ENCODE peak calls at places on chromosome X, in seven cellular contexts. One of them, this sample, is unnamed.
A peak's percentile ranks its signal among the peaks of the same experiment; 100 is the strongest.

GRCh38 chrX:47483310-47484268 is 567 bp upstream of the ZNF41 start:
- DNase-seq in SK-N-SH: peak; percentile 49
- DNase-seq in GM12891: no peak
- DNase-seq in K562: no peak
- DNase-seq in HepG2: peak; percentile 45
- DNase-seq in H1: no peak
- DNase-seq in GM12878: no peak
- DNase-seq in this sample: no peak

GRCh38 chrX:45765726-45766125 is 565.0 kb upstream of the DIPK2B start:
- DNase-seq in GM12891: no peak
- DNase-seq in SK-N-SH: no peak
- DNase-seq in GM12878: no peak
- DNase-seq in H1: no peak
- DNase-seq in HepG2: no peak
- DNase-seq in K562: no peak
- DNase-seq in this sample: no peak

GRCh38 chrX:2318371-2318770 is 182.4 kb downstream of the DHRSX start:
- DNase-seq in K562: no peak
- DNase-seq in HepG2: no peak
- DNase-seq in GM12878: no peak
- DNase-seq in SK-N-SH: no peak
- DNase-seq in GM12891: no peak
- DNase-seq in H1: no peak
- DNase-seq in this sample: no peak

GRCh38 chrX:110992611-110993010 is 103.4 kb upstream of the PAK3 start:
- DNase-seq in GM12878: no peak
- DNase-seq in H1: peak; percentile 21
- DNase-seq in HepG2: peak; percentile 5
- DNase-seq in SK-N-SH: peak; percentile 24
- DNase-seq in K562: peak; percentile 25
- DNase-seq in GM12891: no peak
- DNase-seq in this sample: no peak

GRCh38 chrX:23372220-23372902 is 37.7 kb downstream of the PTCHD1 start:
- DNase-seq in H1: no peak
- DNase-seq in SK-N-SH: no peak
- DNase-seq in HepG2: no peak
- DNase-seq in K562: no peak
- DNase-seq in GM12878: no peak
- DNase-seq in GM12891: no peak
- DNase-seq in this sample: no peak

GRCh38 chrX:96440941-96441340 is 243.7 kb upstream of the DIAPH2 start:
- DNase-seq in HepG2: no peak
- DNase-seq in GM12878: no peak
- DNase-seq in K562: no peak
- DNase-seq in SK-N-SH: no peak
- DNase-seq in H1: no peak
- DNase-seq in GM12891: no peak
- DNase-seq in this sample: no peak

GRCh38 chrX:71143508-71143907 is 1.1 kb upstream of the NLGN3 start:
- DNase-seq in K562: no peak
- DNase-seq in HepG2: no peak
- DNase-seq in GM12891: no peak
- DNase-seq in H1: no peak
- DNase-seq in GM12878: no peak
- DNase-seq in SK-N-SH: no peak
- DNase-seq in this sample: no peak

GRCh38 chrX:78643106-78643505 is 16.0 kb downstream of the RTL3 start:
- DNase-seq in K562: no peak
- DNase-seq in GM12878: no peak
- DNase-seq in HepG2: no peak
- DNase-seq in GM12891: no peak
- DNase-seq in H1: no peak
- DNase-seq in SK-N-SH: no peak
- DNase-seq in this sample: no peak

GRCh38 chrX:48703642-48704481 is 7.3 kb downstream of the SUV39H1 start:
- DNase-seq in GM12878: no peak
- DNase-seq in K562: no peak
- DNase-seq in H1: no peak
- DNase-seq in GM12891: no peak
- DNase-seq in HepG2: no peak
- DNase-seq in SK-N-SH: no peak
- DNase-seq in this sample: no peak

GRCh38 chrX:48520976-48521352 is 644 bp upstream of the EBP start:
- DNase-seq in K562: peak; percentile 44
- DNase-seq in GM12891: no peak
- DNase-seq in HepG2: no peak
- DNase-seq in H1: no peak
- DNase-seq in SK-N-SH: peak; percentile 37
- DNase-seq in GM12878: no peak
- DNase-seq in this sample: no peak

GRCh38 chrX:115898382-115899001 is 272.1 kb upstream of the AGTR2 start:
- DNase-seq in HepG2: peak; percentile 81
- DNase-seq in SK-N-SH: peak; percentile 37
- DNase-seq in GM12891: no peak
- DNase-seq in K562: peak; percentile 12
- DNase-seq in GM12878: no peak
- DNase-seq in H1: no peak
- DNase-seq in this sample: no peak

GRCh38 chrX:10401239-10401638 is 219.1 kb downstream of the MID1 start:
- DNase-seq in SK-N-SH: no peak
- DNase-seq in HepG2: no peak
- DNase-seq in H1: no peak
- DNase-seq in K562: no peak
- DNase-seq in GM12891: no peak
- DNase-seq in GM12878: no peak
- DNase-seq in this sample: no peak

GRCh38 chrX:23908219-23909003 is 605 bp downstream of the CXorf58 start:
- DNase-seq in K562: no peak
- DNase-seq in H1: no peak
- DNase-seq in GM12891: no peak
- DNase-seq in GM12878: no peak
- DNase-seq in SK-N-SH: no peak
- DNase-seq in HepG2: no peak
- DNase-seq in this sample: no peak

GRCh38 chrX:107823456-107823855 is 2.2 kb upstream of the MID2 start:
- DNase-seq in SK-N-SH: no peak
- DNase-seq in H1: no peak
- DNase-seq in HepG2: no peak
- DNase-seq in GM12891: no peak
- DNase-seq in K562: no peak
- DNase-seq in GM12878: no peak
- DNase-seq in this sample: no peak

GRCh38 chrX:72705111-72705510 is 9.0 kb downstream of the PHKA1 start:
- DNase-seq in SK-N-SH: no peak
- DNase-seq in GM12891: no peak
- DNase-seq in H1: no peak
- DNase-seq in K562: no peak
- DNase-seq in GM12878: no peak
- DNase-seq in HepG2: no peak
- DNase-seq in this sample: no peak

GRCh38 chrX:128020701-128021100 is 31.5 kb downstream of the ACTRT1 start:
- DNase-seq in GM12878: no peak
- DNase-seq in H1: no peak
- DNase-seq in GM12891: no peak
- DNase-seq in SK-N-SH: no peak
- DNase-seq in K562: no peak
- DNase-seq in HepG2: peak; percentile 2
- DNase-seq in this sample: no peak

GRCh38 chrX:72003811-72004750 is 93.4 kb downstream of the NHSL2 start:
- DNase-seq in GM12891: no peak
- DNase-seq in GM12878: no peak
- DNase-seq in SK-N-SH: peak; percentile 48
- DNase-seq in K562: no peak
- DNase-seq in HepG2: no peak
- DNase-seq in H1: peak; percentile 49
- DNase-seq in this sample: no peak

GRCh38 chrX:75781618-75782017 is 3.4 kb downstream of the MAGEE2 start:
- DNase-seq in GM12878: no peak
- DNase-seq in SK-N-SH: peak; percentile 34
- DNase-seq in HepG2: no peak
- DNase-seq in H1: no peak
- DNase-seq in K562: no peak
- DNase-seq in GM12891: no peak
- DNase-seq in this sample: no peak

GRCh38 chrX:46630141-46630540 is 56.6 kb downstream of the CHST7 start:
- DNase-seq in HepG2: no peak
- DNase-seq in SK-N-SH: no peak
- DNase-seq in GM12891: no peak
- DNase-seq in GM12878: no peak
- DNase-seq in H1: no peak
- DNase-seq in K562: no peak
- DNase-seq in this sample: no peak

GRCh38 chrX:40933132-40934078 is 151.8 kb upstream of the USP9X start:
- DNase-seq in K562: peak; percentile 14
- DNase-seq in SK-N-SH: peak; percentile 30
- DNase-seq in GM12891: no peak
- DNase-seq in GM12878: peak; percentile 31
- DNase-seq in HepG2: no peak
- DNase-seq in H1: no peak
- DNase-seq in this sample: no peak

GRCh38 chrX:49184294-49185061 is 1.7 kb downstream of the PRICKLE3 start:
- DNase-seq in SK-N-SH: no peak
- DNase-seq in GM12878: no peak
- DNase-seq in K562: peak; percentile 80
- DNase-seq in GM12891: no peak
- DNase-seq in HepG2: no peak
- DNase-seq in H1: peak; percentile 81
- DNase-seq in this sample: no peak

GRCh38 chrX:150934453-150934852 is 36.0 kb upstream of the CD99L2 start:
- DNase-seq in GM12891: no peak
- DNase-seq in HepG2: no peak
- DNase-seq in SK-N-SH: no peak
- DNase-seq in K562: no peak
- DNase-seq in H1: no peak
- DNase-seq in GM12878: no peak
- DNase-seq in this sample: no peak

GRCh38 chrX:123731258-123731986 is 1.4 kb downstream of the THOC2 start:
- DNase-seq in HepG2: no peak
- DNase-seq in GM12878: no peak
- DNase-seq in GM12891: no peak
- DNase-seq in H1: no peak
- DNase-seq in SK-N-SH: peak; percentile 34
- DNase-seq in K562: peak; percentile 32
- DNase-seq in this sample: no peak

GRCh38 chrX:739611-740010 is 109.0 kb downstream of the SHOX start:
- DNase-seq in HepG2: no peak
- DNase-seq in GM12878: no peak
- DNase-seq in H1: no peak
- DNase-seq in K562: no peak
- DNase-seq in SK-N-SH: no peak
- DNase-seq in GM12891: no peak
- DNase-seq in this sample: no peak

GRCh38 chrX:29518100-29518499 is 697.3 kb upstream of the MAGEB2 start:
- DNase-seq in H1: no peak
- DNase-seq in SK-N-SH: no peak
- DNase-seq in GM12891: no peak
- DNase-seq in HepG2: no peak
- DNase-seq in GM12878: no peak
- DNase-seq in K562: no peak
- DNase-seq in this sample: no peak

GRCh38 chrX:153953892-153954617 is 9.6 kb upstream of the RENBP start:
- DNase-seq in GM12891: no peak
- DNase-seq in K562: no peak
- DNase-seq in HepG2: no peak
- DNase-seq in GM12878: no peak
- DNase-seq in H1: no peak
- DNase-seq in SK-N-SH: peak; percentile 73
- DNase-seq in this sample: no peak

GRCh38 chrX:153951683-153952372 is 7.4 kb upstream of the RENBP start:
- DNase-seq in SK-N-SH: no peak
- DNase-seq in GM12891: no peak
- DNase-seq in GM12878: no peak
- DNase-seq in HepG2: no peak
- DNase-seq in K562: no peak
- DNase-seq in H1: no peak
- DNase-seq in this sample: no peak

GRCh38 chrX:153954618-153955450 is 10.4 kb upstream of the RENBP start:
- DNase-seq in K562: no peak
- DNase-seq in GM12878: no peak
- DNase-seq in HepG2: no peak
- DNase-seq in H1: no peak
- DNase-seq in SK-N-SH: no peak
- DNase-seq in GM12891: no peak
- DNase-seq in this sample: no peak

GRCh38 chrX:153952373-153953026 is 8.1 kb upstream of the RENBP start:
- DNase-seq in SK-N-SH: no peak
- DNase-seq in GM12891: no peak
- DNase-seq in K562: no peak
- DNase-seq in GM12878: no peak
- DNase-seq in HepG2: no peak
- DNase-seq in H1: no peak
- DNase-seq in this sample: no peak

GRCh38 chrX:153953342-153953830 is 8.9 kb upstream of the RENBP start:
- DNase-seq in HepG2: peak; percentile 14
- DNase-seq in H1: no peak
- DNase-seq in GM12878: no peak
- DNase-seq in GM12891: peak; percentile 81
- DNase-seq in SK-N-SH: peak; percentile 95
- DNase-seq in K562: peak; percentile 61
- DNase-seq in this sample: peak; percentile 96
- TF ChIP-seq TAF1 in HepG2: no peak
- TF ChIP-seq TAF1 in H1: no peak
- TF ChIP-seq TAF1 in GM12878: no peak
- TF ChIP-seq TAF1 in GM12891: no peak
- TF ChIP-seq TAF1 in SK-N-SH: no peak
- TF ChIP-seq TAF1 in K562: no peak
- TF ChIP-seq TAF1 in this sample: no peak

GRCh38 chrX:11431833-11432232 is 138.6 kb downstream of the AMELX start:
- DNase-seq in K562: no peak
- DNase-seq in SK-N-SH: no peak
- DNase-seq in GM12878: no peak
- DNase-seq in GM12891: no peak
- DNase-seq in HepG2: no peak
- DNase-seq in H1: no peak
- DNase-seq in this sample: no peak
- TF ChIP-seq TAF1 in K562: no peak
- TF ChIP-seq TAF1 in SK-N-SH: no peak
- TF ChIP-seq TAF1 in GM12878: no peak
- TF ChIP-seq TAF1 in GM12891: no peak
- TF ChIP-seq TAF1 in HepG2: no peak
- TF ChIP-seq TAF1 in H1: no peak
- TF ChIP-seq TAF1 in this sample: no peak

GRCh38 chrX:121146059-121146628 is 98.7 kb downstream of the GLUD2 start:
- DNase-seq in HepG2: no peak
- DNase-seq in H1: no peak
- DNase-seq in SK-N-SH: no peak
- DNase-seq in GM12891: no peak
- DNase-seq in K562: peak; percentile 13
- DNase-seq in GM12878: no peak
- DNase-seq in this sample: no peak
- TF ChIP-seq TAF1 in HepG2: no peak
- TF ChIP-seq TAF1 in H1: no peak
- TF ChIP-seq TAF1 in SK-N-SH: no peak
- TF ChIP-seq TAF1 in GM12891: no peak
- TF ChIP-seq TAF1 in K562: no peak
- TF ChIP-seq TAF1 in GM12878: no peak
- TF ChIP-seq TAF1 in this sample: no peak

DNA sequence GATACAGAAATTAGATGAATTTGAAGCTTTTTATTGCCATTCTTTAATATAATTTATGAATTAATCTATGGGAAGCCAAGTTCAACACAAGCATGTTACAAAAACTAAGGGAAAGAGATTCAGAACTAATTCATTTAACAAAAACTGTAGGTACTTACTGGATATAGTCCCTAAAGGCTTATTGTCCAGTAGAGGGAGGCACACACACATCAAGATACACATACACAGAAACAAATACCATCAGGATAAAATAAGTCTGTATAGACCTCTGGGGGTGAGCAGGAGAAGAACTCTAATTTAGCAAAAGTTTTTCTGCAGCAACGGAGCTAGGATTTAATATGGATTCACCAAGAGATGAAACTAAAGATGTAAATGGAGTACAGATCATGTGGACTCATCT is 83.0 kb upstream of the IL13RA1 start:
- DNase-seq in H1: no peak
- DNase-seq in SK-N-SH: peak; percentile 9
- DNase-seq in K562: peak; percentile 9
- DNase-seq in GM12878: no peak
- DNase-seq in GM12891: no peak
- DNase-seq in HepG2: peak; percentile 54
- DNase-seq in this sample: no peak
- TF ChIP-seq TAF1 in H1: no peak
- TF ChIP-seq TAF1 in SK-N-SH: no peak
- TF ChIP-seq TAF1 in K562: no peak
- TF ChIP-seq TAF1 in GM12878: no peak
- TF ChIP-seq TAF1 in GM12891: no peak
- TF ChIP-seq TAF1 in HepG2: no peak
- TF ChIP-seq TAF1 in this sample: no peak